ENCODE peak calls at places on chromosomes 13 and 19, in ten cellular contexts. M is fibroblast of lung, Y is GM12865, S is right atrium auricular region, X is NB4, O is A549, F is lower leg skin, I is AG04450, W is body of pancreas, K is tibial nerve. V is an unnamed sample.
A peak's percentile ranks its signal among the peaks of the same experiment; 100 is the strongest.

GRCh38 chr19:28960986-28961705 is 251.8 kb downstream of the UQCRFS1 start:
- DNase-seq in M (peak; percentile 9), Y (no peak), S (no peak), X (no peak), O (no peak), F (no peak), I (no peak), W (no peak), K (no peak), V (no peak)

GRCh38 chr19:18049390-18049789 is 37.3 kb downstream of the IL12RB1 start:
- DNase-seq in M (peak; percentile 52), Y (no peak), S (peak; percentile 94), X (no peak), O (no peak), F (peak; percentile 53), I (no peak), W (peak; percentile 83), K (peak; percentile 65), V (peak; percentile 86)

GRCh38 chr19:34313188-34313587 is 51.8 kb upstream of the GPI start:
- DNase-seq in M (peak; percentile 52), Y (no peak), S (no peak), X (no peak), O (no peak), F (no peak), I (no peak), W (no peak), K (no peak), V (no peak)

GRCh38 chr13:67099494-67099893 is 130.6 kb downstream of the PCDH9 start:
- DNase-seq in M (no peak), Y (no peak), S (no peak), X (no peak), O (no peak), F (no peak), I (no peak), W (no peak), K (no peak), V (no peak)

GRCh38 chr13:74409551-74409950 is 275.3 kb upstream of the KLF12 start:
- DNase-seq in M (no peak), Y (no peak), S (no peak), X (no peak), O (no peak), F (no peak), I (no peak), W (no peak), K (no peak), V (no peak)

GRCh38 chr19:40805258-40805868 is 6.4 kb downstream of the EGLN2 start:
- DNase-seq in M (no peak), Y (no peak), S (no peak), X (no peak), O (no peak), F (no peak), I (no peak), W (peak; percentile 83), K (no peak), V (no peak)

GRCh38 chr19:30602661-30603322 is 230.6 kb downstream of the ZNF536 start:
- DNase-seq in M (no peak), Y (no peak), S (peak; percentile 28), X (no peak), O (no peak), F (no peak), I (no peak), W (no peak), K (no peak), V (no peak)

GRCh38 chr13:110308377-110309158 is 1.5 kb downstream of the COL4A2 start:
- DNase-seq in M (peak; percentile 61), Y (no peak), S (peak; percentile 61), X (no peak), O (no peak), F (no peak), I (no peak), W (peak; percentile 26), K (no peak), V (no peak)

GRCh38 chr19:40174087-40174486 is 17.1 kb upstream of the MAP3K10 start:
- DNase-seq in M (no peak), Y (no peak), S (no peak), X (no peak), O (no peak), F (no peak), I (no peak), W (no peak), K (no peak), V (no peak)

GRCh38 chr19:37987356-37988332 is 80.6 kb downstream of the SIPA1L3 start:
- DNase-seq in M (no peak), Y (peak; percentile 64), S (no peak), X (no peak), O (no peak), F (no peak), I (no peak), W (no peak), K (no peak), V (no peak)

GRCh38 chr19:52369463-52370340 is at the start of gene ZNF880:
- DNase-seq in M (peak; percentile 93), Y (peak; percentile 22), S (peak; percentile 93), X (no peak), O (peak; percentile 6), F (peak; percentile 90), I (peak; percentile 80), W (peak; percentile 94), K (peak; percentile 89), V (peak; percentile 83)

GRCh38 chr19:58477130-58477529 is 978 bp downstream of the ZNF446 start:
- DNase-seq in M (no peak), Y (no peak), S (no peak), X (no peak), O (no peak), F (no peak), I (no peak), W (no peak), K (no peak), V (no peak)
- H3K4me3 ChIP-seq in M (no peak overlapping the region), Y (peak overlapping the region; percentile 89), S (no peak overlapping the region), X (peak overlapping the region; percentile 50), O (peak overlapping the region; percentile 57), F (no peak overlapping the region), I (no peak overlapping the region), W (no peak overlapping the region), K (peak overlapping the region; percentile 75), V (no peak overlapping the region)

GRCh38 chr19:14494910-14495677 is 833 bp downstream of the GIPC1 start:
- DNase-seq in M (no peak), Y (no peak), S (no peak), X (no peak), O (no peak), F (no peak), I (no peak), W (no peak), K (no peak), V (no peak)

GRCh38 chr19:14496029-14496848 is at the start of gene GIPC1:
- DNase-seq in M (peak; percentile 99), Y (peak; percentile 80), S (peak; percentile 97), X (peak; percentile 88), O (peak; percentile 96), F (peak; percentile 92), I (peak; percentile 98), W (peak; percentile 97), K (peak; percentile 91), V (peak; percentile 98)

GRCh38 chr19:14494451-14494850 is 1.5 kb downstream of the GIPC1 start:
- DNase-seq in M (no peak), Y (no peak), S (no peak), X (no peak), O (no peak), F (no peak), I (no peak), W (no peak), K (no peak), V (no peak)

GRCh38 chr19:14496849-14497346 is 971 bp upstream of the GIPC1 start:
- DNase-seq in M (no peak), Y (no peak), S (no peak), X (no peak), O (no peak), F (no peak), I (no peak), W (no peak), K (no peak), V (no peak)

GRCh38 chr19:14495678-14496028 is 274 bp downstream of the GIPC1 start:
- DNase-seq in M (no peak), Y (no peak), S (no peak), X (no peak), O (no peak), F (no peak), I (no peak), W (no peak), K (no peak), V (no peak)
- H3K4me3 ChIP-seq in M (peak overlapping the region; percentile 85), Y (peak overlapping the region; percentile 47), S (peak overlapping the region; percentile 93), X (no peak overlapping the region), O (peak overlapping the region; percentile 68), F (peak overlapping the region; percentile 59), I (peak overlapping the region; percentile 78), W (peak overlapping the region; percentile 69), K (peak overlapping the region; percentile 83), V (peak overlapping the region; percentile 95)

GRCh38 chr19:44113784-44114390 is 688 bp downstream of the ZNF225 start:
- DNase-seq in M (no peak), Y (no peak), S (no peak), X (peak; percentile 8), O (peak; percentile 46), F (peak; percentile 21), I (no peak), W (no peak), K (no peak), V (no peak)

GRCh38 chr19:44113138-44113783 is at the start of gene ZNF225:
- DNase-seq in M (peak; percentile 99), Y (peak; percentile 97), S (peak; percentile 98), X (peak; percentile 95), O (peak; percentile 97), F (peak; percentile 98), I (peak; percentile 96), W (peak; percentile 99), K (peak; percentile 90), V (peak; percentile 99)

GRCh38 chr19:44112802-44113137 is 429 bp upstream of the ZNF225 start:
- DNase-seq in M (no peak), Y (no peak), S (no peak), X (no peak), O (no peak), F (no peak), I (no peak), W (no peak), K (no peak), V (no peak)

GRCh38 chr19:44109458-44109857 is 3.7 kb upstream of the ZNF225 start:
- DNase-seq in M (no peak), Y (no peak), S (no peak), X (no peak), O (no peak), F (no peak), I (no peak), W (no peak), K (no peak), V (no peak)

DNA sequence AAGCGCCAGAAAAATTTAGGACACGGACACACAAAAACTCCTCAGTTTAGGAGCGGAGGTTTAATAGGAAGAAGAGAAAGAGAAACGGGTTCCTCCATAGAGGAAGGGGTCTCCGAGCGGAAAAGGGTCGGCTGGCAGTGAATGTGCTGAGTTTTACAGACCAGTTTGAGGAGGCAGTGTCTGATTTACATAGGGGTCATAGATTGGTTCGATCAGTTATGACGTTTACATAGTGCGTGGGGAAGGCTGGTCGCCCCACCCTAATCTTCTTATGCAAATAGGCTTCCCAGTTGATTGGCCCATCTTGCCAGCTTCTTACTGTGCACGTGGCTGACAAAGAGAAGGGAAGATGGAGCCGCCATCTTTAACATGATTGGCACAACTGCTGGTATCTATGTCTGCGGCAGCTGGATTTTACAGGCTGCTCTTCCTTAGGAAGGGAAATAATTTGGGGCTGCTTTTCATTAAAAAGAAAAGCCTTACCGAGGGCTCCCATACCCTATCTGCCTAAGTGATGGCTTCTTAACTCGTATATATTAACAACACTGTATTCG is 1.2 kb upstream of the ZNF225 start:
- DNase-seq in M (peak; percentile 92), Y (peak; percentile 22), S (no peak), X (peak; percentile 20), O (no peak), F (no peak), I (peak; percentile 67), W (peak; percentile 9), K (no peak), V (no peak)
- H3K4me3 ChIP-seq in M (peak overlapping the region; percentile 77), Y (peak overlapping the region; percentile 80), S (peak overlapping the region; percentile 84), X (peak overlapping the region; percentile 89), O (peak overlapping the region; percentile 79), F (no peak overlapping the region), I (peak overlapping the region; percentile 91), W (peak overlapping the region; percentile 70), K (peak overlapping the region; percentile 65), V (peak overlapping the region; percentile 82)

GRCh38 chr13:99075268-99076191 is 97.7 kb upstream of the DOCK9 start:
- DNase-seq in M (no peak), Y (peak; percentile 41), S (no peak), X (no peak), O (no peak), F (no peak), I (no peak), W (no peak), K (no peak), V (no peak)
- H3K4me3 ChIP-seq in M (no peak overlapping the region), Y (no peak overlapping the region), S (no peak overlapping the region), X (no peak overlapping the region), O (no peak overlapping the region), F (no peak overlapping the region), I (no peak overlapping the region), W (no peak overlapping the region), K (no peak overlapping the region), V (no peak overlapping the region)